ENCODE peak calls at places on chromosomes 3 and 15, in six cellular contexts. P is HCT116, K is mammary epithelial cell, Q is GM23338, Z is fibroblast of lung, C is hepatocyte. V is an unnamed sample.

GRCh38 chr3:139764936-139765335 is 87.2 kb upstream of the NMNAT3 start:
- DNase-seq in P (no peak), K (peak; percentile 76), Q (no peak), Z (peak; percentile 99), C (no peak), V (no peak)

GRCh38 chr3:123652346-123652984 is 67.6 kb upstream of the HACD2 start:
- DNase-seq in P (peak; percentile 18), K (peak; percentile 35), Q (peak; percentile 88), Z (peak; percentile 62), C (peak; percentile 89), V (peak; percentile 26)

GRCh38 chr3:13124631-13125030 is 51.4 kb upstream of the IQSEC1 start:
- DNase-seq in P (no peak), K (no peak), Q (no peak), Z (no peak), C (no peak), V (no peak)

GRCh38 chr3:119580148-119580760 is 962 bp downstream of the ADPRH start:
- DNase-seq in P (no peak), K (no peak), Q (peak; percentile 57), Z (no peak), C (peak; percentile 20), V (no peak)

GRCh38 chr3:41198526-41198925 is 779 bp upstream of the CTNNB1 start:
- DNase-seq in P (no peak), K (no peak), Q (no peak), Z (peak; percentile 23), C (peak; percentile 47), V (no peak)

GRCh38 chr15:57924536-57924935 is 141.0 kb downstream of the ALDH1A2 start:
- DNase-seq in P (no peak), K (no peak), Q (no peak), Z (no peak), C (no peak), V (no peak)

GRCh38 chr3:129017531-129017899 is 16.4 kb downstream of the EFCC1 start:
- DNase-seq in P (no peak), K (no peak), Q (no peak), Z (no peak), C (no peak), V (no peak)

GRCh38 chr3:42020681-42021307 is 58.9 kb upstream of the ULK4 start:
- DNase-seq in P (no peak), K (peak; percentile 80), Q (no peak), Z (peak; percentile 89), C (no peak), V (no peak)

GRCh38 chr3:16828815-16829214 is 55.9 kb upstream of the PLCL2 start:
- DNase-seq in P (peak; percentile 55), K (peak; percentile 6), Q (peak; percentile 80), Z (peak; percentile 35), C (peak; percentile 45), V (no peak)

GRCh38 chr15:39347453-39347852 is 233.4 kb upstream of the THBS1 start:
- DNase-seq in P (no peak), K (no peak), Q (no peak), Z (no peak), C (no peak), V (no peak)

GRCh38 chr15:32843211-32843907 is 125.6 kb downstream of the GREM1 start:
- DNase-seq in P (no peak), K (no peak), Q (no peak), Z (no peak), C (no peak), V (no peak)

GRCh38 chr15:41568350-41569017 is 9.5 kb downstream of the TYRO3 start:
- DNase-seq in P (no peak), K (no peak), Q (peak; percentile 98), Z (no peak), C (peak; percentile 90), V (no peak)

GRCh38 chr3:16871915-16872842 is 12.6 kb upstream of the PLCL2 start:
- DNase-seq in P (no peak), K (no peak), Q (no peak), Z (peak; percentile 60), C (no peak), V (no peak)

GRCh38 chr15:42165081-42165480 is 8.6 kb upstream of the PLA2G4F start:
- DNase-seq in P (no peak), K (no peak), Q (no peak), Z (no peak), C (no peak), V (no peak)

GRCh38 chr15:90055182-90055581 is 47.1 kb downstream of the IDH2 start:
- DNase-seq in P (no peak), K (no peak), Q (no peak), Z (no peak), C (no peak), V (no peak)

GRCh38 chr3:11764931-11765363 is 81.7 kb downstream of the TAMM41 start:
- DNase-seq in P (peak; percentile 64), K (peak; percentile 97), Q (no peak), Z (peak; percentile 92), C (no peak), V (peak; percentile 8)
- H3K4me2 ChIP-seq in P (peak overlapping the region; percentile 59), K (peak overlapping the region; percentile 71), Q (no peak overlapping the region), Z (no peak overlapping the region), C (no peak overlapping the region), V (no peak overlapping the region)

GRCh38 chr3:167870743-167871142 is 135.2 kb downstream of the SERPINI1 start:
- DNase-seq in P (no peak), K (no peak), Q (no peak), Z (no peak), C (no peak), V (no peak)

GRCh38 chr3:167874667-167875372 is 139.3 kb downstream of the SERPINI1 start:
- DNase-seq in P (no peak), K (no peak), Q (no peak), Z (peak; percentile 21), C (no peak), V (no peak)

GRCh38 chr3:167870201-167870600 is 134.7 kb downstream of the SERPINI1 start:
- DNase-seq in P (no peak), K (no peak), Q (no peak), Z (no peak), C (no peak), V (no peak)

GRCh38 chr3:167872032-167872431 is 136.5 kb downstream of the SERPINI1 start:
- DNase-seq in P (no peak), K (no peak), Q (no peak), Z (no peak), C (no peak), V (no peak)

DNA sequence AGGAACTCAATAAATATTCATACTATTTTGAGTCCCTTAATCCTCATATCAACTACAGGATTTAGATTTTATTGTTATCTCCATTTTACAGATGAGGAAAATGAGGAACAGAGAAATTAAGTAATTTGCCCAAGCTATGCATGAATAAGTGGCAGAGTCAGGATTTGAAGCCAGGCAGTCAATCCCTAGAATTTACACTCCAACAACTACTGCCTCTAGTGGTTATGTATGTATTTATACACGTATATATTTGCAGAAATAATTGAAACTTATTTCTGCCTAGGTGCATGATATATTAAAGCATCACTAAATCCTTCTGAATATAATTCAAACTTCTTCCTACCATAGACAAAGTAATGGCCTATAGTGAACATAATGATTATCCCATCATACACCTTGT is 137.4 kb downstream of the SERPINI1 start:
- DNase-seq in P (no peak), K (no peak), Q (no peak), Z (no peak), C (no peak), V (no peak)
- TF ChIP-seq CTCF in P (peak; percentile 32), K (peak; percentile 24), Q (peak; percentile 48), Z (no peak), C (no peak), V (no peak)

DNA sequence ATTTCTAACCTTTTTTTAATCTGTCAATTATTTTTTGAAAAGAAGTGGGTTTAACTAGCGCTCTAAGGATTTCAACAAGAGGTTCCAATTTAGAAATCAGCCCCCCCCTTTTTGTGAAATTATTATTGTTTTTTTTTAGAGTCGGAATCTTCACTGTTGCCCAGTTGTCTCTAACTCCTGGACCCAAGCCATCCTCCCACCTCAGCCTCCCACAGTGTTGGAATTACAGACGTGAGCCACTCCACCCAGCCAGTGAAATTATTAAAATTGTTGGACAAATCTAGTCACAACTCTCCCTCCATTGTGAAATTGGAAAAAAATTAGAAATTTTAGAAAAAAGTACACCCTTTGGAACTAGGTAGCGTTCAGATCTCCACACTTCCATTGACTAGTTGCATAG is 2.5 kb downstream of the AKAP13 start:
- DNase-seq in P (no peak), K (no peak), Q (no peak), Z (no peak), C (no peak), V (no peak)
- H3K4me1 ChIP-seq in P (peaks cover 32% of the 10 kb centered on the region), K (peaks cover 19% of the 10 kb centered on the region), Q (peaks cover 9% of the 10 kb centered on the region), Z (no peaks in the 10 kb centered on the region), C (peaks cover 19% of the 10 kb centered on the region), V (peaks cover 19% of the 10 kb centered on the region)

GRCh38 chr3:171054921-171055320 is 28.4 kb upstream of the SLC2A2 start:
- DNase-seq in P (no peak), K (peak; percentile 32), Q (no peak), Z (peak; percentile 17), C (no peak), V (no peak)
- H3K4me2 ChIP-seq in P (peak overlapping the region; percentile 50), K (no peak overlapping the region), Q (no peak overlapping the region), Z (no peak overlapping the region), C (no peak overlapping the region), V (no peak overlapping the region)

GRCh38 chr3:171458857-171459129 is 1.4 kb downstream of the TNIK start:
- DNase-seq in P (no peak), K (no peak), Q (peak; percentile 76), Z (no peak), C (no peak), V (no peak)

GRCh38 chr3:171459130-171459941 is 869 bp downstream of the TNIK start:
- DNase-seq in P (no peak), K (peak; percentile 50), Q (peak; percentile 64), Z (peak; percentile 57), C (peak; percentile 41), V (no peak)

GRCh38 chr3:171461087-171461917 is 1.1 kb upstream of the TNIK start:
- DNase-seq in P (peak; percentile 27), K (peak; percentile 81), Q (no peak), Z (peak; percentile 64), C (peak; percentile 42), V (no peak)

GRCh38 chr3:171459942-171460225 is 321 bp downstream of the TNIK start:
- DNase-seq in P (no peak), K (no peak), Q (no peak), Z (no peak), C (no peak), V (no peak)

DNA sequence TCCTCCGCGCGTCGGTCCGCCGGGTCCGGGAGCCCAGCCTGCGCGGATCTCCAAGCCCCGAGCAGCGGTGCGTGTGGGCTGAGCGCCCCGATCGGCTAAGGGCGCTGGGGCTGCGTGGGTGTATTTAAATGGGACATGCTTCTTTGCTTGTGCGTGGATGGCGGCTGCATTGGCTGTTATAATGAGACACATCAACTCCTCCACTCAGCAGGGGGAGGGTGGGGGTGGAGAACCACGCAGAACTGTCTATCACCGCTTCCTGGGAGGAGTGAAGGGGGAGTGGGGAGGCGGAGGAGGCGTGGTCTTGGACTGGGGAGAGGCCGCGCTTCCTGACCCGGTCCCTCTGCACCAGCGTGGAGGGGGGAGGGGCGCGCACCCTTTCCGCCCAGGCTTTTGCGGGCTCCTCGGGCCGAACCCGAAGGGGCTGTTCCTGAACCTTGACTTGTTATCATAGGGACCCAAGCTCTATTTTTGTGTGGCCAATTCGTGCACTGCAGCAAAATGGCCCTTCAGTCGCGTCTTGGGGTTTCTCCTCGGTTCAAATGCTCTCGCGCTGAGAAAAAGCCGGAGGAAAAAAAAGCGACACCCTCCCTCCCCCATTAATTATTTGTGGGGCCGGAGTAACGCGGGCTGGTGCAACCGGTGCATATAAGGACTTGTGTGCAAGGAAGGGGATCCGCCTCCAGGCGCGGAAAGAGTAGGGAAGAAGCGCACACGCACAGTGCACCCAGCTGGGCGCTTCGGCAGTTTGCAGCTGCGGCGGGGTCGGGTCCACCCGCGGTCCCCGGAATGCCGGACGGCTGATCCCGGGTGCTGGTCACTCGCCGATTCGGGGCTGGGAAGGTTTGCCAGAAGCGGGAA is at the start of gene TNIK:
- DNase-seq in P (peak; percentile 81), K (peak; percentile 90), Q (peak; percentile 88), Z (peak; percentile 95), C (peak; percentile 92), V (peak; percentile 10)
- TF ChIP-seq CTCF in P (peak; percentile 16), K (peak; percentile 5), Q (peak; percentile 17), Z (peak; percentile 11), C (no peak), V (no peak)

GRCh38 chr15:67548862-67549651 is 6.6 kb downstream of the MAP2K5 start:
- DNase-seq in P (no peak), K (no peak), Q (peak; percentile 88), Z (peak; percentile 15), C (peak; percentile 17), V (no peak)
- H3K4me1 ChIP-seq in P (no peaks in the 10 kb centered on the region), K (no peaks in the 10 kb centered on the region), Q (peaks cover 26% of the 10 kb centered on the region), Z (no peaks in the 10 kb centered on the region), C (peaks cover 18% of the 10 kb centered on the region), V (peaks cover 10% of the 10 kb centered on the region)

V was measured in DND-41.